ENCODE peak calls at places on chromosomes 1 and 21, in seven cellular contexts. D is ovary, Y is transverse colon, O is tibial nerve, B is A549, C is IMR-90, I is GM12878. N is an unnamed sample. For H3K4me1, the result is how much of the 10 kb centered on the place peaks cover.

GRCh38 chr21:45931397-45931969 is 50.1 kb upstream of the COL6A1 start:
- DNase-seq in Y (no peak), I (no peak), D (no peak), B (no peak), O (no peak), C (no peak), N (no peak)

GRCh38 chr1:16163882-16164820 is 8.3 kb upstream of the EPHA2 start:
- DNase-seq in C (peak), I (no peak), Y (no peak), O (no peak), D (no peak), B (peak), N (no peak)

GRCh38 chr1:24186993-24187790 is at the start of gene IFNLR1:
- DNase-seq in I (no peak), C (no peak), D (peak), B (peak), O (no peak), Y (peak), N (peak)

GRCh38 chr1:6016191-6016865 is 24.1 kb upstream of the NPHP4 start:
- DNase-seq in O (no peak), B (no peak), Y (no peak), D (no peak), I (no peak), C (peak), N (no peak)

GRCh38 chr1:31154000-31154631 is 85.6 kb downstream of the NKAIN1 start:
- DNase-seq in Y (no peak), O (no peak), B (no peak), I (no peak), D (no peak), C (no peak), N (no peak)

GRCh38 chr1:116474921-116475849 is 95.6 kb downstream of the CD58 start:
- DNase-seq in D (no peak), I (no peak), O (no peak), C (no peak), B (peak), Y (peak), N (no peak)

GRCh38 chr1:241998412-241998921 is 431 bp downstream of the MAP1LC3C start:
- DNase-seq in Y (peak), B (peak), C (peak), D (peak), I (no peak), O (peak), N (peak)

GRCh38 chr1:173590557-173590956 is 12.3 kb downstream of the SLC9C2 start:
- DNase-seq in Y (no peak), O (no peak), B (peak), D (no peak), C (no peak), I (no peak), N (no peak)

GRCh38 chr21:39756285-39756684 is 11.3 kb downstream of the IGSF5 start:
- DNase-seq in C (no peak), O (no peak), Y (no peak), D (no peak), B (no peak), I (no peak), N (no peak)

GRCh38 chr21:34967509-34968289 is 81.4 kb downstream of the RUNX1 start:
- DNase-seq in C (peak), Y (no peak), B (no peak), O (no peak), D (no peak), I (no peak), N (no peak)

GRCh38 chr1:107477233-107477632 is 336.4 kb downstream of the NTNG1 start:
- DNase-seq in Y (no peak), C (no peak), B (peak), O (no peak), D (no peak), I (no peak), N (no peak)

GRCh38 chr1:229440821-229441537 is 7.1 kb upstream of the ACTA1 start:
- DNase-seq in I (peak), C (peak), O (no peak), D (no peak), B (peak), Y (no peak), N (no peak)

GRCh38 chr1:209783338-209783737 is 1.0 kb downstream of the C1orf74 start:
- DNase-seq in Y (no peak), B (no peak), I (no peak), D (no peak), C (no peak), O (no peak), N (no peak)

GRCh38 chr1:36456391-36456928 is 6.2 kb upstream of the OSCP1 start:
- DNase-seq in Y (no peak), D (no peak), B (no peak), C (no peak), O (no peak), I (no peak), N (no peak)

GRCh38 chr1:18919174-18919905 is 17.0 kb upstream of the ALDH4A1 start:
- DNase-seq in B (no peak), C (no peak), O (no peak), Y (no peak), I (no peak), D (no peak), N (no peak)

GRCh38 chr1:41014871-41015270 is 6.7 kb downstream of the SLFNL1 start:
- DNase-seq in Y (no peak), O (no peak), C (no peak), B (no peak), I (no peak), D (no peak), N (no peak)

GRCh38 chr21:25457411-25457810 is 149.9 kb downstream of the MRPL39 start:
- DNase-seq in D (no peak), B (no peak), O (no peak), I (peak), Y (no peak), C (peak), N (no peak)

GRCh38 chr1:16888806-16889178 is 7.0 kb upstream of the RNU1-2 start:
- DNase-seq in Y (no peak), O (no peak), C (no peak), D (no peak), I (no peak), B (no peak), N (no peak)

GRCh38 chr1:78834201-78834741 is 172.3 kb downstream of the ADGRL4 start:
- DNase-seq in Y (no peak), D (no peak), O (no peak), B (no peak), I (no peak), C (no peak), N (no peak)

GRCh38 chr1:218402771-218403110 is 57.6 kb downstream of the TGFB2 start:
- DNase-seq in C (no peak), D (no peak), I (no peak), O (no peak), B (no peak), Y (no peak), N (no peak)

GRCh38 chr21:35211767-35212166 is 162.7 kb upstream of the RUNX1 start:
- DNase-seq in B (no peak), I (no peak), D (no peak), Y (no peak), O (no peak), C (peak), N (no peak)

GRCh38 chr1:19033926-19034680 is 77.6 kb upstream of the IFFO2 start:
- DNase-seq in Y (peak), B (no peak), I (no peak), O (no peak), C (peak), D (no peak), N (peak)

DNA sequence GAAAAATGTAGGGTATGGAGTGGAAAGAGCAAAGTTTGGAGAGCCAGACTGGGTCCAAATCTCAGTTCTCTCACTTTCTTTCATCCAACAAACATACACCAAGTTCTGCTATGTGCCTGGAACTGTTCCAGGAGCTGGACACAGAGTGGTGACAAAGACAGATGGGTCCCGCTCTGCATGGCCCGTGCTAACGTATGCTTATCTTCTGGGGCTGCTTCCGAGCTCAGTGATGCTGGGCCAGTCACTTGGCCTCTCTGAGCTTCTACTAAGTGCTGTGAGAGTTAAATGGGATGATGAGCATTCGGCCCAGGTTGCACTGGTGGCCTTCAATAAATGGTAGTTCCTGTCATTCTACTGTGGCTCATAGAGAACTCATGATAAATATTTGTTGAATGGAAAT is 4.0 kb downstream of the LEMD1 start:
- DNase-seq in C (no peak), B (no peak), D (no peak), O (no peak), I (no peak), Y (no peak), N (no peak)
- H3K4me1 ChIP-seq in C (under half), B (under half), D (under half), O (under half), I (under half), Y (under half), N (under half)

GRCh38 chr21:43808832-43809251 is 19.5 kb downstream of the RRP1 start:
- DNase-seq in B (no peak), Y (no peak), O (no peak), C (no peak), I (no peak), D (no peak), N (no peak)
- TF ChIP-seq POLR2A in B (no peak), Y (no peak), O (no peak), C (no peak), I (no peak), D (no peak), N (no peak)

GRCh38 chr1:1424623-1425229 is 3.6 kb upstream of the ANKRD65 start:
- DNase-seq in C (no peak), B (peak), Y (no peak), D (no peak), I (no peak), O (no peak), N (no peak)
- H3K4me1 ChIP-seq in C (under half), B (under half), Y (under half), D (under half), I (under half), O (under half), N (under half)

DNA sequence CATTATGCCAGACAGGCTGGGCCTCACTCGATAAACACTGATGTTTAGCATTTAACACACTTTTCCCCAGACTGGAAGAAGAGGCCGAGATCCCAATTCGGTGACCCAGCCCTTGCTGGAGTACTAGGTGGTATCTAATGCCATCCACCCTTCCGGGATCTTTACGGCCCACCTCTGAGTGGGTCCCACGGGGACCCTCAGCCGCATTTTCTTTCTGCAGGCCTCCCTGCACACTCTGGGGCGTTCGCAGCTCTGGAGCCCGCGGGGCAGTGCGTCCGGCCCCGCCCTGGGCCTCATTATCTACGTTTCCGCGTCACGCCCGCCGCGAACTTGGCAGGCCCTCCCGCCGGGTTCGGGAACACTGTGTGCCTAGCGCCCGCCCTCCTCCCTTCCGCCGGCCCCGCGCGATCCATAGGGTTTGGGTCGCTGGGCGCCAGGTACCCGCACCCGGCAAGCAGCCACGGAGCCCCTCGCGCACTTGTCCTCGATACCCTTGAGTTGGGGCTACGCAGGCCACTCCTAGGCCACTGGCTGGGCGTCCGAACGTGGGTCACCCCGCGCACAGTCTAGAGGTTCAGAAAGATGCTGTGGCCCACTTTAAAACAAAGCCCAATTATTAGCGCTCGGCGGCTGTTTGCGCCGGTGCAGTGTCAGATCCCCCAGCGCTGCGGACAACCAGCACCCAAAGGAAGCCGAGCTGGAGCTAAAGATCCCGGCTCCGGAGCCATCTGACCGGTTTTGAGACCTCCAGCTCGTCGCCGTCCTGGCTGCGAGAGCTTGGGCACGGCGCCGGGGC is 942 bp upstream of the EVA1C start:
- DNase-seq in O (peak), I (no peak), D (peak), B (peak), Y (peak), C (peak), N (peak)
- TF ChIP-seq POLR2A in O (peak), I (no peak), D (peak), B (peak), Y (peak), C (peak), N (peak)

GRCh38 chr21:37383784-37384311 is 17.3 kb downstream of the DYRK1A start:
- DNase-seq in O (no peak), D (no peak), C (no peak), I (no peak), Y (no peak), B (no peak), N (no peak)

GRCh38 chr21:37384416-37384815 is 17.8 kb downstream of the DYRK1A start:
- DNase-seq in B (no peak), Y (no peak), D (no peak), O (no peak), I (no peak), C (no peak), N (no peak)

GRCh38 chr21:37385179-37385765 is 18.7 kb downstream of the DYRK1A start:
- DNase-seq in C (no peak), B (no peak), Y (no peak), I (no peak), O (no peak), D (no peak), N (no peak)

GRCh38 chr21:37381883-37382585 is 15.5 kb downstream of the DYRK1A start:
- DNase-seq in C (peak), B (no peak), D (no peak), Y (no peak), O (no peak), I (no peak), N (no peak)

DNA sequence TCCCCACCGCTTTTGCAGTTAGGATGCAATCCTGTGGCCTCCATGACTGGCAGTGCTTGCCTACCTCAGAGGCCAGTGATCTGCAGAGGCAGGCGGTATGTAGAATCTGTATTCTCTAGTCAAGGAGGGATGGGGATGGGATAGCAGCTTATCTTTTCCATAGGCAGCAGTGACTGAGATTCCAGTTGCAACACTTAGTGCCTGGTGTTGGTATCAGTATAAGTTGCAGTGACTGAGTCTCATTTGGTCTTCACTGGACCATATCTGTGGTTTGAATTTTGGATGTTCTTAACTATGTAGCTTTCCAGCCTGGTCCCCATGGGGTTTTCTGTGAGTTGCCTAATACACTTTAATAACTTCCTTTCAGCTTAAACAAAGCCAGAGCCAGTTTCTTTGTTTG is 16.5 kb downstream of the DYRK1A start:
- DNase-seq in C (no peak), D (no peak), O (no peak), B (no peak), I (no peak), Y (no peak), N (no peak)
- H3K4me1 ChIP-seq in C (under half), D (under half), O (half or more), B (under half), I (under half), Y (under half), N (under half)

GRCh38 chr1:222096476-222096772 is 354.5 kb upstream of the DUSP10 start:
- DNase-seq in Y (no peak), C (no peak), D (no peak), B (no peak), O (no peak), I (no peak), N (no peak)

GRCh38 chr1:222097646-222098045 is 355.8 kb upstream of the DUSP10 start:
- DNase-seq in B (no peak), C (no peak), Y (no peak), O (no peak), D (no peak), I (no peak), N (no peak)

GRCh38 chr1:222096883-222097282 is 355.0 kb upstream of the DUSP10 start:
- DNase-seq in I (no peak), D (no peak), Y (no peak), B (no peak), O (no peak), C (peak), N (no peak)

GRCh38 chr1:222098382-222098781 is 356.5 kb upstream of the DUSP10 start:
- DNase-seq in C (no peak), I (no peak), Y (no peak), D (no peak), O (no peak), B (no peak), N (no peak)

GRCh38 chr1:222099746-222100145 is 357.9 kb upstream of the DUSP10 start:
- DNase-seq in C (no peak), B (no peak), O (no peak), I (no peak), D (no peak), Y (no peak), N (no peak)
- TF ChIP-seq POLR2A in C (no peak), B (no peak), O (no peak), I (no peak), D (no peak), Y (no peak), N (no peak)

DNA sequence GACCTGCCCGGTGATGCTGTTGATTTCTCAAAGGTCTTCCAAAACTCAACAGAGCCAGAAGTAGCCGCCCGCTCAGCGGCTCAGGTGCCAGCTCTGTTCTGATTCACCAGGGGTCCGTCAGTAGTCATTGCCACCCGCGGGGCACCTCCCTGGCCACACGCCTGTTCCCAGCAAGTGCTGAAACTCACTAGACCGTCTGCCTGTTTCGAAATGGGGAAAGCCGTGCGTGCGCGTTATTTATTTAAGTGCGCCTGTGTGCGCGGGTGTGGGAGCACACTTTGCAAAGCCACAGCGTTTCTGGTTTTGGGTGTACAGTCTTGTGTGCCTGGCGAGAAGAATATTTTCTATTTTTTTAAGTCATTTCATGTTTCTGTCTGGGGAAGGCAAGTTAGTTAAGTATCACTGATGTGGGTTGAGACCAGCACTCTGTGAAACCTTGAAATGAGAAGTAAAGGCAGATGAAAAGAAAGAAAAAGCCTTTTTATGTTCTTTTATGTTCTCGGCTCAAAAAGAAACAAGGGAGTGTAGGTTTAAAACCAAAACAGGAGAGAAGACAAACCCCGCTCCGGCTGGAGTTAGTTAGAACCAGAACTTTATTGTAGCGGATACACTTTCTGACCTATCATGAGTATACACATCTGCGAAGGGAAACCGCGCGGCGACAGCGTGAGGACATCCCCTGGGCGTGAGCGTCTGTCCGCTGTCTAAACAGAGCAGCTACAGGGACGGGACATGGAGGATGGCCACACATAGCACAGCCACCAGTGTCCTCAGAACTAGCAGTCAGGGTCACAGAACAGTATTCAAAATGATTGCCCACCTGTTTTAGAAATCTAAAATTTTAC is 77.1 kb downstream of the PIK3CD start:
- DNase-seq in B (no peak), D (no peak), C (no peak), I (no peak), O (no peak), Y (no peak), N (no peak)
- H3K4me1 ChIP-seq in B (under half), D (under half), C (under half), I (under half), O (under half), Y (under half), N (under half)

N was measured in suprapubic skin.